ENCODE peak calls at places on chromosomes 12 and 14, in seven cellular contexts. F, I, G, X, U, M and W are unnamed samples.

GRCh38 chr14:105005929-105006830 is 14.7 kb downstream of the CDCA4 start:
- DNase-seq in X (no peak), M (no peak), U (no peak), I (no peak), F (no peak), G (no peak), W (no peak)

GRCh38 chr12:10672231-10672868 is 1.5 kb downstream of the STYK1 start:
- DNase-seq in X (no peak), I (no peak), F (no peak), G (no peak), M (no peak), U (no peak), W (no peak)

GRCh38 chr12:77835982-77836381 is 5.3 kb downstream of the NAV3 start:
- DNase-seq in U (no peak), I (peak; percentile 31), F (no peak), X (no peak), G (no peak), M (no peak), W (no peak)

GRCh38 chr14:70808402-70809237 is 693 bp downstream of the MAP3K9 start:
- DNase-seq in M (peak; percentile 48), U (peak; percentile 44), F (no peak), X (no peak), I (no peak), G (peak; percentile 75), W (no peak)

GRCh38 chr14:103275000-103275399 is 59.0 kb upstream of the EIF5 start:
- DNase-seq in X (no peak), G (no peak), M (no peak), F (no peak), I (no peak), U (no peak), W (no peak)

GRCh38 chr12:3698218-3698974 is 54.5 kb downstream of the CRACR2A start:
- DNase-seq in X (peak; percentile 95), M (no peak), U (no peak), G (no peak), I (peak; percentile 87), F (no peak), W (no peak)

GRCh38 chr14:101463566-101464171 is 97.6 kb upstream of the DIO3 start:
- DNase-seq in X (no peak), I (no peak), M (no peak), G (no peak), F (no peak), U (no peak), W (no peak)

GRCh38 chr12:68317047-68317667 is 15.0 kb downstream of the MDM1 start:
- DNase-seq in X (peak; percentile 30), I (peak; percentile 81), U (peak; percentile 31), M (peak; percentile 47), F (no peak), G (no peak), W (no peak)

GRCh38 chr12:88946377-88946997 is 366.2 kb upstream of the KITLG start:
- DNase-seq in X (peak; percentile 86), F (no peak), I (peak; percentile 80), U (no peak), M (no peak), G (no peak), W (no peak)

GRCh38 chr14:105647784-105648608 is 121.6 kb downstream of the TMEM121 start:
- DNase-seq in M (no peak), G (no peak), F (no peak), X (no peak), I (no peak), U (no peak), W (no peak)

GRCh38 chr12:56927281-56927680 is 6.9 kb downstream of the SDR9C7 start:
- DNase-seq in I (no peak), M (no peak), X (no peak), U (no peak), G (no peak), F (no peak), W (peak; percentile 42)

GRCh38 chr14:22303589-22304195 is 285.3 kb downstream of the DAD1 start:
- DNase-seq in M (no peak), X (no peak), I (peak; percentile 29), U (no peak), F (no peak), G (no peak), W (no peak)

GRCh38 chr12:110533607-110534006 is 31.5 kb downstream of the RAD9B start:
- DNase-seq in F (no peak), U (no peak), X (no peak), I (no peak), G (no peak), M (no peak), W (no peak)

GRCh38 chr14:66401447-66402095 is 84.6 kb upstream of the CCDC196 start:
- DNase-seq in F (no peak), I (peak; percentile 36), U (no peak), G (no peak), M (no peak), X (peak; percentile 2), W (no peak)

GRCh38 chr12:118064608-118065007 is 3.6 kb upstream of the WSB2 start:
- DNase-seq in I (no peak), M (no peak), F (no peak), G (no peak), X (no peak), U (no peak), W (no peak)

GRCh38 chr12:52532636-52533035 is 12.4 kb upstream of the KRT5 start:
- DNase-seq in F (no peak), G (peak; percentile 31), U (no peak), I (no peak), X (no peak), M (no peak), W (no peak)

GRCh38 chr12:106386836-106387555 is 29.4 kb downstream of the POLR3B start:
- DNase-seq in U (no peak), X (no peak), I (peak; percentile 22), F (no peak), G (no peak), M (no peak), W (no peak)

GRCh38 chr14:88895116-88895515 is 70.7 kb downstream of the TTC8 start:
- DNase-seq in I (peak; percentile 21), X (peak; percentile 53), U (no peak), F (no peak), G (no peak), M (no peak), W (peak; percentile 62)

GRCh38 chr14:96578619-96579018 is 76.4 kb downstream of the PAPOLA start:
- DNase-seq in X (no peak), I (no peak), G (no peak), U (no peak), M (no peak), F (no peak), W (no peak)

GRCh38 chr12:99043319-99043914 is 398.3 kb downstream of the APAF1 start:
- DNase-seq in F (no peak), U (peak; percentile 38), G (peak; percentile 77), I (peak; percentile 75), X (peak; percentile 33), M (peak; percentile 59), W (no peak)

GRCh38 chr14:94536836-94537235 is 24.4 kb upstream of the SERPINA4 start:
- DNase-seq in M (no peak), G (no peak), I (peak; percentile 31), F (no peak), X (peak; percentile 19), U (no peak), W (no peak)

GRCh38 chr14:23362200-23362599 is 2.8 kb downstream of the EFS start:
- DNase-seq in U (no peak), G (no peak), F (no peak), X (no peak), M (no peak), I (no peak), W (no peak)

GRCh38 chr14:35297677-35298076 is 5.5 kb downstream of the PSMA6 start:
- DNase-seq in G (no peak), M (no peak), F (no peak), X (no peak), I (no peak), U (no peak), W (no peak)

GRCh38 chr12:39990122-39991101 is 115.5 kb downstream of the SLC2A13 start:
- DNase-seq in M (peak; percentile 70), F (peak; percentile 3), I (peak; percentile 77), X (peak; percentile 17), G (peak; percentile 71), U (peak; percentile 15), W (no peak)

GRCh38 chr14:82398313-82398712 is 864.7 kb upstream of the SEL1L start:
- DNase-seq in X (no peak), M (no peak), I (no peak), U (no peak), F (no peak), G (no peak), W (no peak)

GRCh38 chr12:7092229-7092985 is at the start of gene C1R:
- DNase-seq in U (peak; percentile 69), I (peak; percentile 95), M (peak; percentile 81), X (peak; percentile 75), G (peak; percentile 81), F (peak; percentile 23), W (peak; percentile 96)

GRCh38 chr12:73798523-73798922 is 739.1 kb upstream of the ATXN7L3B start:
- DNase-seq in X (no peak), M (no peak), U (no peak), F (no peak), I (no peak), G (no peak), W (no peak)

GRCh38 chr12:52238206-52238840 is 5.3 kb downstream of the KRT7 start:
- DNase-seq in M (no peak), X (no peak), G (no peak), I (no peak), F (no peak), U (peak; percentile 10), W (no peak)

GRCh38 chr14:80587096-80587724 is 354.3 kb downstream of the CEP128 start:
- DNase-seq in U (no peak), X (peak; percentile 24), F (no peak), M (no peak), G (no peak), I (peak; percentile 70), W (no peak)

GRCh38 chr14:101068958-101069549 is 165.5 kb upstream of the RTL1 start:
- DNase-seq in M (no peak), G (peak; percentile 43), F (no peak), I (no peak), X (no peak), U (no peak), W (peak; percentile 86)

GRCh38 chr12:124833693-124834122 is 30.0 kb downstream of the SCARB1 start:
- DNase-seq in M (no peak), I (no peak), G (no peak), U (no peak), X (no peak), F (no peak), W (no peak)